ENCODE peak calls at places on chromosome 4, in five cellular contexts. One of them, this sample, is unnamed.

GRCh38 chr4:6909970-6910339 is 329 bp downstream of the TBC1D14 start:
- DNase-seq in OCI-LY7: no peak
- DNase-seq in PC-3: peak; percentile 8
- DNase-seq in spleen: peak; percentile 93
- DNase-seq in HCT116: no peak
- DNase-seq in this sample: no peak

GRCh38 chr4:9984621-9985020 is 36.7 kb downstream of the SLC2A9 start:
- DNase-seq in OCI-LY7: no peak
- DNase-seq in PC-3: no peak
- DNase-seq in spleen: no peak
- DNase-seq in HCT116: no peak
- DNase-seq in this sample: no peak

GRCh38 chr4:123257563-123257962 is 139.0 kb upstream of the SPRY1 start:
- DNase-seq in OCI-LY7: no peak
- DNase-seq in PC-3: no peak
- DNase-seq in spleen: no peak
- DNase-seq in HCT116: no peak
- DNase-seq in this sample: no peak

GRCh38 chr4:53990641-53991040 is 73.8 kb downstream of the CHIC2 start:
- DNase-seq in OCI-LY7: no peak
- DNase-seq in PC-3: no peak
- DNase-seq in spleen: no peak
- DNase-seq in HCT116: no peak
- DNase-seq in this sample: no peak

GRCh38 chr4:181685911-181686310 is 557.3 kb upstream of the TENM3 start:
- DNase-seq in OCI-LY7: no peak
- DNase-seq in PC-3: no peak
- DNase-seq in spleen: no peak
- DNase-seq in HCT116: no peak
- DNase-seq in this sample: peak; percentile 80

GRCh38 chr4:156201050-156201449 is 247.4 kb upstream of the CTSO start:
- DNase-seq in OCI-LY7: no peak
- DNase-seq in PC-3: no peak
- DNase-seq in spleen: no peak
- DNase-seq in HCT116: no peak
- DNase-seq in this sample: no peak

GRCh38 chr4:168743576-168743975 is 246.7 kb downstream of the PALLD start:
- DNase-seq in OCI-LY7: no peak
- DNase-seq in PC-3: peak; percentile 34
- DNase-seq in spleen: no peak
- DNase-seq in HCT116: no peak
- DNase-seq in this sample: peak; percentile 74

GRCh38 chr4:146638801-146639351 is at the start of gene POU4F2:
- DNase-seq in OCI-LY7: no peak
- DNase-seq in PC-3: no peak
- DNase-seq in spleen: no peak
- DNase-seq in HCT116: no peak
- DNase-seq in this sample: no peak

GRCh38 chr4:150782311-150782710 is 200.4 kb downstream of the MAB21L2 start:
- DNase-seq in OCI-LY7: no peak
- DNase-seq in PC-3: no peak
- DNase-seq in spleen: no peak
- DNase-seq in HCT116: no peak
- DNase-seq in this sample: no peak

GRCh38 chr4:145130788-145131398 is 32.8 kb downstream of the ABCE1 start:
- DNase-seq in OCI-LY7: no peak
- DNase-seq in PC-3: peak; percentile 23
- DNase-seq in spleen: no peak
- DNase-seq in HCT116: no peak
- DNase-seq in this sample: peak; percentile 50

GRCh38 chr4:87056884-87057283 is 122.1 kb downstream of the AFF1 start:
- DNase-seq in OCI-LY7: no peak
- DNase-seq in PC-3: no peak
- DNase-seq in spleen: no peak
- DNase-seq in HCT116: no peak
- DNase-seq in this sample: no peak

GRCh38 chr4:48943387-48943786 is 36.8 kb upstream of the OCIAD2 start:
- DNase-seq in OCI-LY7: peak; percentile 13
- DNase-seq in PC-3: peak; percentile 56
- DNase-seq in spleen: no peak
- DNase-seq in HCT116: peak; percentile 57
- DNase-seq in this sample: no peak

GRCh38 chr4:38782452-38783108 is at the start of gene TLR10:
- DNase-seq in OCI-LY7: peak; percentile 95
- DNase-seq in PC-3: peak; percentile 41
- DNase-seq in spleen: no peak
- DNase-seq in HCT116: peak; percentile 34
- DNase-seq in this sample: peak; percentile 16

GRCh38 chr4:29310252-29310651 is 1409.9 kb upstream of the PCDH7 start:
- DNase-seq in OCI-LY7: no peak
- DNase-seq in PC-3: no peak
- DNase-seq in spleen: no peak
- DNase-seq in HCT116: no peak
- DNase-seq in this sample: no peak

GRCh38 chr4:29309050-29309449 is 1411.1 kb upstream of the PCDH7 start:
- DNase-seq in OCI-LY7: no peak
- DNase-seq in PC-3: peak; percentile 90
- DNase-seq in spleen: no peak
- DNase-seq in HCT116: no peak
- DNase-seq in this sample: peak; percentile 6

GRCh38 chr4:29307755-29308154 is 1412.4 kb upstream of the PCDH7 start:
- DNase-seq in OCI-LY7: no peak
- DNase-seq in PC-3: no peak
- DNase-seq in spleen: no peak
- DNase-seq in HCT116: no peak
- DNase-seq in this sample: no peak

GRCh38 chr4:29307256-29307655 is 1412.9 kb upstream of the PCDH7 start:
- DNase-seq in OCI-LY7: no peak
- DNase-seq in PC-3: no peak
- DNase-seq in spleen: no peak
- DNase-seq in HCT116: no peak
- DNase-seq in this sample: no peak

GRCh38 chr4:29311231-29311630 is 1408.9 kb upstream of the PCDH7 start:
- DNase-seq in OCI-LY7: no peak
- DNase-seq in PC-3: no peak
- DNase-seq in spleen: no peak
- DNase-seq in HCT116: no peak
- DNase-seq in this sample: no peak
- H3K9me3 ChIP-seq in OCI-LY7: no peaks in the 10 kb centered on the region
- H3K9me3 ChIP-seq in PC-3: no peaks in the 10 kb centered on the region
- H3K9me3 ChIP-seq in spleen: no peaks in the 10 kb centered on the region
- H3K9me3 ChIP-seq in HCT116: no peaks in the 10 kb centered on the region
- H3K9me3 ChIP-seq in this sample: no peaks in the 10 kb centered on the region

DNA sequence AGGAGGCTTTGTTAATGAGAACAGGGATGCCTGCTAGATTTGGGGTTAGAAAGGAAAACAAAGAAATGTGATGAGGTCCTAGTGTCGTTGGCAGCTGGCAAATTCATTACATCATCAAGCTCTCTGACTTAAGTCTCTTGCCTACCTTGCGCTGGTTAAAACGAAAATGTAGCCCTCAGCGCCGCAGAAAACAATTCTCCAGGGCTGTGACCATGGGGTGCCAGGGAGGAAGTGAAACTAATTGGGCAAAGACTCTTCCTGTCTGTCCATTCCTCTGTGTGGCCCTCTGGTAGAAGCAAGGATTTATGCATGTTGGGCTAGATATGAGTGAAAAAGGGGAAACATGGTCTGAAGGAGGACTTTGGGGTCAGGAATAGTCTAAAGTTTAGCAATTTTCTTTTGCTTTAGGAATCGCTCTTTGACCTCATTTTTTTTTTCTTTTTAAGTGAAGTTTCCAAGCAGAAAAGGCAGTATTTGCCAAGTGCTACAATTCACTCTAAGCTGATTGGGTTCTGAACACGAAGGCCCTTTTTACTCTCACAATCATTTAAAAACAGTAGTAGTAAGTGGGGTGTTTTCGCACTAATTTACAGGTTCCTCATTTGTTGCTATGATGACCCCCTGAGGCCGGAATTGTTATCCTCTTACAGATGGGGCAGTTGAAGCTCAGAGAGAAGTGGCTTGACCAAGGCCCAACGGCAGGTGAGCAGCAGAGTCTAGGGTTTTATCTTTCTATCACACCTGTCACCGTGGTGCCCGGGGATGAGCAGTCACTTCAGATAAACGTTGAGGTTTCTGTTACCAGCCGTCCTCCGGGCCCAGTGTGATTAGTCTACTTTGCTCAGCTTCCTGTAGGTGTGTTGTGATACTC is 27.3 kb upstream of the CHRNA9 start:
- DNase-seq in OCI-LY7: peak; percentile 87
- DNase-seq in PC-3: no peak
- DNase-seq in spleen: peak; percentile 87
- DNase-seq in HCT116: no peak
- DNase-seq in this sample: no peak
- TF ChIP-seq CTCF in OCI-LY7: peak; percentile 66
- TF ChIP-seq CTCF in PC-3: no peak
- TF ChIP-seq CTCF in spleen: no peak
- TF ChIP-seq CTCF in HCT116: no peak
- TF ChIP-seq CTCF in this sample: no peak

DNA sequence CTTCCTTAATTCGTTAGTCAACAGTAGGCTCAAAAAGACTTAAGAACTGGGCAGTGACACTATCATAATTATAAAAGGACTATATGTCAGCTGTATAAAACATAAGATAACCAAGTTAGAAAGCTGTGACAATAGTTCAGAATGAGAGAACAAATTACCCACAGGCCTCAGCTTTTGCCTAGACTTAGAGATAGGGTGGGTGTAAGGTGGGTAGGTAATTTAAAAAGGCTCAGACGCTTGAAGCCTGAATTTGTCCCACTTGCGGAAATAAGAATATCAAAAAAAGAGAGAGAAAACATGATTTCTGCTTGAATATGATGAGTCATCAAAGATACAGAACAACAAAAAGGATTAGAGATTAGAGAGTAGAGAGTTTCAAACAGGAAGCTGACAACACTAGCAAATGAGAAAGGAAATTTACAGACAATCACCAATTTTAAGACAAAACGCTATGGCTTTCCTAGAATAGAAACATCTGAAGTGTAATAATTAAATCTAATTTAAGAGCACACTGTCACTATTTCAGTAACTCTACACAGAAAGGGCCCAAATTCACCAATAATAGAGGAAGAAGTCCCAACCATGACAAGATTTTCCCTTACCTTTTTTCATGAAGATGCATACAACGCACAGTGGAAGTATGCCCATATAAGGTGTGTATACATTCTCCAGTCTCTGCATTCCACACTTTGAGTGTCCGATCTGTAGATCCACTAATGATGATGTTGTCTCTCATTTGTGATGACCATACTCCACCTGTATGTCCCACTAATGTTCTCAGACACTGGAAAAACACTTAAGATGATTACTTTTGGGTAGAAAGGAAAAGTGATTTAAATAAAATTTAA is 208.1 kb downstream of the FBXW7 start:
- DNase-seq in OCI-LY7: no peak
- DNase-seq in PC-3: no peak
- DNase-seq in spleen: no peak
- DNase-seq in HCT116: no peak
- DNase-seq in this sample: no peak
- H3K4me3 ChIP-seq in OCI-LY7: no peak overlapping the region
- H3K4me3 ChIP-seq in PC-3: no peak overlapping the region
- H3K4me3 ChIP-seq in spleen: no peak overlapping the region
- H3K4me3 ChIP-seq in HCT116: no peak overlapping the region
- H3K4me3 ChIP-seq in this sample: no peak overlapping the region

DNA sequence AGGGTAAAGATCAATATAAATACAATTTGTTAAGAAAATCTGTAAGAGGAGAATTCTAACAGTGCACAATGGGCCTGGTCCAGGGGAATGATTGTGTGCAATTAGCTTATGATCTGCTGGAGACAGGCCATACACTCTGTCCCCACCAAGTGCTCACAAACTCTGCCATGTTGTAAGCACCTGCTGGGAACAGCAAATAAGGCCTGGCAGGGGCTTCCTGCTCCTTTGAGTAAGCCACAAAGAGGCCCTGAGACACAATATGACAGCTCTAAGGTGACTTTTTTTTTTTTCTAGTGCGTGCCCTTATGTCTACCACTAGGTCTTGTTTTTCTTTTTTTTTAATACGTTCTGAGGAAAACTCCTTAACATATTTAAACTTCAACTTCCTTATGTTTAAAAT is 866.3 kb upstream of the PCDH7 start:
- DNase-seq in OCI-LY7: no peak
- DNase-seq in PC-3: no peak
- DNase-seq in spleen: no peak
- DNase-seq in HCT116: no peak
- DNase-seq in this sample: no peak
- H3K9me3 ChIP-seq in OCI-LY7: no peaks in the 10 kb centered on the region
- H3K9me3 ChIP-seq in PC-3: no peaks in the 10 kb centered on the region
- H3K9me3 ChIP-seq in spleen: peaks cover 15% of the 10 kb centered on the region
- H3K9me3 ChIP-seq in HCT116: no peaks in the 10 kb centered on the region
- H3K9me3 ChIP-seq in this sample: no peaks in the 10 kb centered on the region

GRCh38 chr4:138242076-138242829 is at the start of gene SLC7A11:
- DNase-seq in OCI-LY7: peak; percentile 97
- DNase-seq in PC-3: peak; percentile 93
- DNase-seq in spleen: no peak
- DNase-seq in HCT116: peak; percentile 96
- DNase-seq in this sample: peak; percentile 96
- TF ChIP-seq CTCF in OCI-LY7: no peak
- TF ChIP-seq CTCF in PC-3: no peak
- TF ChIP-seq CTCF in spleen: no peak
- TF ChIP-seq CTCF in HCT116: no peak
- TF ChIP-seq CTCF in this sample: no peak

GRCh38 chr4:4560136-4560535 is 18.3 kb upstream of the STX18 start:
- DNase-seq in OCI-LY7: no peak
- DNase-seq in PC-3: no peak
- DNase-seq in spleen: no peak
- DNase-seq in HCT116: no peak
- DNase-seq in this sample: no peak

GRCh38 chr4:4559596-4559995 is 17.7 kb upstream of the STX18 start:
- DNase-seq in OCI-LY7: no peak
- DNase-seq in PC-3: peak; percentile 26
- DNase-seq in spleen: no peak
- DNase-seq in HCT116: no peak
- DNase-seq in this sample: no peak

GRCh38 chr4:4558881-4559280 is 17.0 kb upstream of the STX18 start:
- DNase-seq in OCI-LY7: no peak
- DNase-seq in PC-3: no peak
- DNase-seq in spleen: no peak
- DNase-seq in HCT116: no peak
- DNase-seq in this sample: no peak

GRCh38 chr4:4554234-4554633 is 12.4 kb upstream of the STX18 start:
- DNase-seq in OCI-LY7: no peak
- DNase-seq in PC-3: no peak
- DNase-seq in spleen: no peak
- DNase-seq in HCT116: no peak
- DNase-seq in this sample: no peak

GRCh38 chr4:4555916-4556315 is 14.1 kb upstream of the STX18 start:
- DNase-seq in OCI-LY7: no peak
- DNase-seq in PC-3: no peak
- DNase-seq in spleen: no peak
- DNase-seq in HCT116: no peak
- DNase-seq in this sample: peak; percentile 55
- H3K4me3 ChIP-seq in OCI-LY7: no peak overlapping the region
- H3K4me3 ChIP-seq in PC-3: no peak overlapping the region
- H3K4me3 ChIP-seq in spleen: no peak overlapping the region
- H3K4me3 ChIP-seq in HCT116: no peak overlapping the region
- H3K4me3 ChIP-seq in this sample: no peak overlapping the region

DNA sequence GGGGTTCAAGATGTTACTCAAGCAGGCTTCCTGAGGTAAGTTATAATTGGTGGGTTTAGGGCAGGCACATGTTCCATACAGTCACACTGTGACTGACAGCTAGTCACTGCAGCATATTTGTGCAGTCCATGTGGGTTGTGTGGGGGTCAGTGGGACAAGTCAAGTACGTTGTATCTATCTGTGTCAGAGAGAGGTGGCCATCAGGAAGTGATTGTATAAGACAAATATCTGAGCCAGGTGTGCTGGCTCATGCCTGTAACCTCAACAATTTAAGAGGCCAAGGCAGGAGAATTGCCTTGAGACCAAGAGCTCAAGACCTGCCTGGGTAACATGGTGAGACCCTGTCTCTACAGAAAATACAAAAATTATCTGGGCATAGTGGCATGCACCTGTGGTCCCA is 509.3 kb downstream of the CENPC start:
- DNase-seq in OCI-LY7: no peak
- DNase-seq in PC-3: peak; percentile 63
- DNase-seq in spleen: no peak
- DNase-seq in HCT116: no peak
- DNase-seq in this sample: no peak
- H3K9me3 ChIP-seq in OCI-LY7: no peaks in the 10 kb centered on the region
- H3K9me3 ChIP-seq in PC-3: no peaks in the 10 kb centered on the region
- H3K9me3 ChIP-seq in spleen: no peaks in the 10 kb centered on the region
- H3K9me3 ChIP-seq in HCT116: peaks cover 21% of the 10 kb centered on the region
- H3K9me3 ChIP-seq in this sample: peaks cover 9% of the 10 kb centered on the region

This sample was measured in AG04450.